ENCODE peak calls at places on chromosome 1, in nine cellular contexts. Q is adrenal gland, M is tibial nerve, S is body of pancreas, R is endothelial cell of umbilical vein, F is A549, Z is breast epithelium, B is ovary, O is erythroblast. H is an unnamed sample.

GRCh38 chr1:87787551-87787950 is 458.9 kb downstream of the LMO4 start:
- DNase-seq in Q (no peak), M (no peak), S (no peak), R (no peak), F (peak), Z (no peak), B (no peak), O (peak), H (no peak)

GRCh38 chr1:165290143-165290542 is 66.4 kb downstream of the LMX1A start:
- DNase-seq in Q (no peak), M (no peak), S (no peak), R (no peak), F (peak), Z (no peak), B (no peak), O (no peak), H (no peak)

GRCh38 chr1:59506952-59507351 is 210.1 kb downstream of the FGGY start:
- DNase-seq in Q (no peak), M (no peak), S (peak), R (no peak), F (peak), Z (no peak), B (no peak), O (no peak), H (no peak)

GRCh38 chr1:63848764-63849548 is 75.1 kb downstream of the ROR1 start:
- DNase-seq in Q (no peak), M (no peak), S (no peak), R (no peak), F (no peak), Z (no peak), B (no peak), O (no peak), H (no peak)

GRCh38 chr1:248055261-248055660 is 8.6 kb downstream of the OR2L3 start:
- DNase-seq in Q (no peak), M (no peak), S (no peak), R (no peak), F (no peak), Z (no peak), B (no peak), O (no peak), H (no peak)

GRCh38 chr1:164836614-164837018 is 277.6 kb downstream of the PBX1 start:
- DNase-seq in Q (no peak), M (no peak), S (no peak), R (no peak), F (no peak), Z (no peak), B (peak), O (no peak), H (no peak)

GRCh38 chr1:223788746-223789415 is 56.9 kb downstream of the TP53BP2 start:
- DNase-seq in Q (no peak), M (no peak), S (no peak), R (no peak), F (no peak), Z (no peak), B (no peak), O (peak), H (no peak)

GRCh38 chr1:55213885-55214213 is 1.3 kb downstream of the USP24 start:
- DNase-seq in Q (no peak), M (no peak), S (no peak), R (no peak), F (no peak), Z (no peak), B (peak), O (no peak), H (no peak)

GRCh38 chr1:26357121-26357602 is 3.2 kb upstream of the CRYBG2 start:
- DNase-seq in Q (no peak), M (no peak), S (no peak), R (no peak), F (no peak), Z (no peak), B (no peak), O (no peak), H (peak)

GRCh38 chr1:183361081-183361480 is 57.1 kb downstream of the NMNAT2 start:
- DNase-seq in Q (no peak), M (no peak), S (no peak), R (no peak), F (no peak), Z (no peak), B (no peak), O (no peak), H (no peak)

GRCh38 chr1:91885331-91885715 is 628 bp downstream of the TGFBR3 start:
- DNase-seq in Q (peak), M (no peak), S (peak), R (no peak), F (no peak), Z (no peak), B (no peak), O (no peak), H (peak)

GRCh38 chr1:91889717-91890459 is 3.9 kb upstream of the TGFBR3 start:
- DNase-seq in Q (no peak), M (no peak), S (no peak), R (peak), F (peak), Z (no peak), B (no peak), O (no peak), H (peak)

GRCh38 chr1:91883470-91883869 is 2.5 kb downstream of the TGFBR3 start:
- DNase-seq in Q (no peak), M (no peak), S (no peak), R (peak), F (peak), Z (no peak), B (no peak), O (peak), H (no peak)

GRCh38 chr1:91884459-91885290 is 1.3 kb downstream of the TGFBR3 start:
- DNase-seq in Q (peak), M (no peak), S (peak), R (peak), F (peak), Z (no peak), B (no peak), O (no peak), H (no peak)

DNA sequence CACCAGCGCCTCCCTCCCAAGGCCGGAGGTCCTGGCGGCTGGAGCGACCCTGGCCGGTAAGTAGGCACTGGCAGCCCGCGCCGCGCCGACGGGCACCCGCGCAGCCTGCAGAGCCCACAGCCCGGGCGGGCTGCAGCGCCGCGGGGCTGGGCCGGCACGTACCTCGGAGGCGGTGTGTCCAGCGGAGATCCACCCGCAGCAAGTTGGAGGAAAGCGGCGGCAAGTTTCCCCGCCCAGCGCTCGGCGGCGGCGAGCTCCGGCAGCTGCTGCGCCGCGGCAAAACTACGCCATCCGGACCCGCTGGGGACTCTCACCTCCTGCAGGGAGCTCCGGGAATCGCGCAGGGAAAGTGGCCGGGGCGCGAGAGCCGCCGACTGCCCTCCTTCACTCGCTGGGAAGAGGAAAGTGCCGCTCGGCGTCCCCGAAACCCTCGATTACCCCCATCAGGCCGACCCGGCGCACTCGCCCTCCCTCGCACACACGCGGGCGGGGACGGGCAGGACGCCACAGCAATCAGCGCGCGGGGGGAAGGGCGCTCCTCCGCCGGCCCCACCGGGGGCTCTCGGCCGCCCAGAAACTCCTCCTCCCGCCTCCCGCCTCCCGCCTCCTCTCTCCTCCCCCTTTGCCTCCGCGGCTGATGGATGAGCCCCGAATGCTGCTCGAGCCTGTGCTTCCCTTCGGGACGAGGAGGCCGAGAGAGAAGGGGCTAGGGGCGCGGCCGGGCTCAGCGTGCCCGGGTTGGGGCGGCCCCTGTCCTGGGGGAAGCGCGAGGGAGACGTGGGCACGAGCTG is at the start of gene TGFBR3:
- DNase-seq in Q (peak), M (peak), S (peak), R (peak), F (peak), Z (peak), B (peak), O (peak), H (peak)
- TF ChIP-seq POLR2A in Q (peak), M (peak), S (peak), R (peak), F (peak), Z (peak), B (peak), O (no peak), H (peak)

GRCh38 chr1:234608720-234609527 is 1.1 kb downstream of the IRF2BP2 start:
- DNase-seq in Q (peak), M (no peak), S (peak), R (peak), F (peak), Z (peak), B (peak), O (peak), H (no peak)
- TF ChIP-seq POLR2A in Q (peak), M (no peak), S (peak), R (no peak), F (peak), Z (no peak), B (no peak), O (no peak), H (no peak)

GRCh38 chr1:11882814-11883538 is 24.2 kb upstream of the NPPB start:
- DNase-seq in Q (peak), M (no peak), S (peak), R (no peak), F (no peak), Z (no peak), B (no peak), O (peak), H (no peak)
- TF ChIP-seq POLR2A in Q (no peak), M (no peak), S (no peak), R (no peak), F (no peak), Z (no peak), B (no peak), O (peak), H (no peak)

GRCh38 chr1:228082260-228082974 is at the start of gene ARF1:
- DNase-seq in Q (peak), M (peak), S (peak), R (peak), F (peak), Z (peak), B (peak), O (peak), H (peak)

GRCh38 chr1:228083871-228084278 is 1.4 kb downstream of the ARF1 start:
- DNase-seq in Q (no peak), M (no peak), S (no peak), R (peak), F (no peak), Z (no peak), B (peak), O (peak), H (no peak)

GRCh38 chr1:228081578-228082259 is 789 bp upstream of the ARF1 start:
- DNase-seq in Q (no peak), M (no peak), S (peak), R (no peak), F (no peak), Z (no peak), B (no peak), O (peak), H (no peak)

GRCh38 chr1:228084325-228084724 is 1.8 kb downstream of the ARF1 start:
- DNase-seq in Q (no peak), M (no peak), S (no peak), R (peak), F (no peak), Z (no peak), B (peak), O (peak), H (no peak)

GRCh38 chr1:228082975-228083870 is 715 bp downstream of the ARF1 start:
- DNase-seq in Q (peak), M (peak), S (peak), R (peak), F (no peak), Z (no peak), B (peak), O (peak), H (no peak)
- TF ChIP-seq POLR2A in Q (no peak), M (no peak), S (no peak), R (no peak), F (no peak), Z (no peak), B (no peak), O (no peak), H (no peak)

GRCh38 chr1:112319371-112320034 is 76.5 kb upstream of the CTTNBP2NL start:
- DNase-seq in Q (no peak), M (no peak), S (no peak), R (no peak), F (no peak), Z (no peak), B (no peak), O (no peak), H (no peak)

GRCh38 chr1:112318698-112319370 is 77.2 kb upstream of the CTTNBP2NL start:
- DNase-seq in Q (no peak), M (no peak), S (no peak), R (no peak), F (no peak), Z (no peak), B (no peak), O (peak), H (no peak)

GRCh38 chr1:112317556-112317955 is 78.5 kb upstream of the CTTNBP2NL start:
- DNase-seq in Q (no peak), M (no peak), S (no peak), R (peak), F (no peak), Z (no peak), B (no peak), O (no peak), H (no peak)

GRCh38 chr1:112317140-112317539 is 78.9 kb upstream of the CTTNBP2NL start:
- DNase-seq in Q (no peak), M (no peak), S (no peak), R (no peak), F (no peak), Z (no peak), B (no peak), O (no peak), H (no peak)

GRCh38 chr1:112318263-112318662 is 77.8 kb upstream of the CTTNBP2NL start:
- DNase-seq in Q (no peak), M (no peak), S (no peak), R (no peak), F (no peak), Z (no peak), B (no peak), O (no peak), H (no peak)
- TF ChIP-seq POLR2A in Q (no peak), M (no peak), S (no peak), R (no peak), F (no peak), Z (no peak), B (no peak), O (no peak), H (no peak)